ENCODE peak calls at places on chromosome 18, in four cellular contexts. I is esophagus squamous epithelium, M is lower lobe of right lung, Z is upper lobe of right lung. H is an unnamed sample. For H3K4me1, the result is how much of the 10 kb centered on the place peaks cover.

GRCh38 chr18:13414102-13414501 is 195.5 kb downstream of the LDLRAD4 start:
- DNase-seq in I (no peak), M (no peak), Z (no peak), H (peak)

GRCh38 chr18:74360852-74361640 is 45.4 kb downstream of the C18orf63 start:
- DNase-seq in I (no peak), M (no peak), Z (no peak), H (no peak)

GRCh38 chr18:21363411-21363810 is 121.4 kb downstream of the GREB1L start:
- DNase-seq in I (no peak), M (no peak), Z (no peak), H (no peak)

GRCh38 chr18:31041346-31042067 is 1.0 kb downstream of the DSC3 start:
- DNase-seq in I (no peak), M (peak), Z (peak), H (no peak)

GRCh38 chr18:31513189-31513907 is 15.4 kb downstream of the DSG2 start:
- DNase-seq in I (no peak), M (no peak), Z (no peak), H (no peak)

GRCh38 chr18:11665587-11665986 is 23.5 kb upstream of the GNAL start:
- DNase-seq in I (no peak), M (no peak), Z (peak), H (no peak)

GRCh38 chr18:9792565-9793226 is 84.6 kb downstream of the RAB31 start:
- DNase-seq in I (no peak), M (no peak), Z (no peak), H (no peak)

GRCh38 chr18:55706893-55707292 is 118.9 kb upstream of the TCF4 start:
- DNase-seq in I (no peak), M (no peak), Z (no peak), H (no peak)

GRCh38 chr18:80200171-80200931 is 47.0 kb downstream of the PARD6G start:
- DNase-seq in I (no peak), M (no peak), Z (peak), H (no peak)

GRCh38 chr18:3451989-3452749 is 2.2 kb downstream of the TGIF1 start:
- DNase-seq in I (no peak), M (peak), Z (peak), H (no peak)

GRCh38 chr18:75269140-75269676 is 58.6 kb downstream of the TSHZ1 start:
- DNase-seq in I (no peak), M (no peak), Z (no peak), H (no peak)

GRCh38 chr18:9736942-9737813 is 29.1 kb downstream of the RAB31 start:
- DNase-seq in I (no peak), M (no peak), Z (no peak), H (no peak)

GRCh38 chr18:7856733-7857132 is 289.6 kb downstream of the PTPRM start:
- DNase-seq in I (no peak), M (no peak), Z (no peak), H (no peak)

GRCh38 chr18:28716321-28716720 is 539.4 kb upstream of the CDH2 start:
- DNase-seq in I (no peak), M (no peak), Z (no peak), H (no peak)

GRCh38 chr18:51137051-51137729 is 60.3 kb downstream of the MEX3C start:
- DNase-seq in I (no peak), M (no peak), Z (no peak), H (no peak)

DNA sequence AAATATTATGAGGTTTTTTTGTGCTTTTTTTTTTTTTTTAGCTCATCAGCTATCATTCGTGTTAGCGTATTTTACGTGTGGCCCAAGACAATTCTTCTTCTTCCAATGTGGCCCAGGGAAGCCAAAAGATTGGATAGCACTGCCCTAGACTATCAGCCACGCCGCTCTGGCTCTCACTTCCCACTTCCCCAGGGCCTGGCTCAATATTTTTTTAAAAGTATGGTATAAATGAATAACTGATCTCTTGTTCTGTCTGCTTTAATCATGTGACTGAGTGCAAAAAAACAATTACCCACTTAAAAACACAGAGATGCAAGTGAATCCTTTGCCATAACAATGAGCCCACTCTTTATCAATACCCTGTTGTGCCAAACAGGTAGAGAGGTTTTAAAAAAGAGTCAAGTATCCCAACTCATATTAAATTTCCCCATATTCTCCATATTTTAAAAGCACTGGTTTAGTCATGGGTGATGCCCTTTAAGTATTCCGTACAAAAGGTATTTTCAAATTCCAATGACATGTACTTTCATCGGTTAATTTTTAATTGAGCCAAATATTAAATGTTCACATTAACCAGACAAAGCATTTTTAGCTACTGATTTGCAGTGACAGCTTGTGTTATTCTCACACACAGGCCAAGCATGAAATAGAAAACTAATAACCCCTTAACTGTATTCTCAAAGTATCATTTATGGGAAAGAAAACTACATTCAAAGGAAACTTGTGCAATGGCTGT is 12.6 kb downstream of the BCL2 start:
- DNase-seq in I (no peak), M (no peak), Z (no peak), H (no peak)
- H3K4me1 ChIP-seq in I (under half), M (under half), Z (under half), H (under half)

GRCh38 chr18:26702023-26702422 is 153.7 kb upstream of the KCTD1 start:
- DNase-seq in I (no peak), M (no peak), Z (no peak), H (no peak)

GRCh38 chr18:26700201-26700600 is 151.8 kb upstream of the KCTD1 start:
- DNase-seq in I (no peak), M (no peak), Z (no peak), H (no peak)

GRCh38 chr18:26706796-26707406 is 158.5 kb upstream of the KCTD1 start:
- DNase-seq in I (no peak), M (no peak), Z (no peak), H (no peak)

GRCh38 chr18:26700728-26701127 is 152.4 kb upstream of the KCTD1 start:
- DNase-seq in I (no peak), M (no peak), Z (no peak), H (no peak)

GRCh38 chr18:26703170-26703933 is 155.0 kb upstream of the KCTD1 start:
- DNase-seq in I (no peak), M (no peak), Z (no peak), H (no peak)
- H3K27ac ChIP-seq in I (no peak), M (no peak), Z (no peak), H (no peak)

DNA sequence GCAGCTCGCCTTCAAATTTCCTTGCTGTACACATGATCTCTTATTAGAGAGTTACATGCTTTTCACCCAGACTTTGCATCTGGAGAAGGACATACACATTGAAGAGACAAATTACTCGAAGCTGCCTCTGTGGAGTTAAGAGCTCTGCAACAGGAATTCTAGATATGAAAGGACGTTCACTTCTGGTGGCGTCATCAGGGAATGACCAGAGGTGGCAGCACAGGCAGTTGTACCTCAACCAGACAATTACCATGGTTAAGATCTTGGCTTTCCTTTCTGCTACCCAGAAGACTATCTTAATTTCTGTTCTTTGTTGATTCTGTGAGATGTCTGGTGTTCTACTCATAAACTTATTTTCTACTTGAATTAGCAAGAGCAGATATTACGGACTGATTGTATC is 39.1 kb upstream of the MC4R start:
- DNase-seq in I (no peak), M (no peak), Z (no peak), H (no peak)
- TF ChIP-seq CTCF in I (no peak), M (no peak), Z (no peak), H (no peak)

GRCh38 chr18:46646468-46646867 is 10.6 kb downstream of the LOXHD1 start:
- DNase-seq in I (no peak), M (no peak), Z (no peak), H (no peak)

GRCh38 chr18:46650681-46651080 is 6.3 kb downstream of the LOXHD1 start:
- DNase-seq in I (no peak), M (no peak), Z (no peak), H (no peak)

DNA sequence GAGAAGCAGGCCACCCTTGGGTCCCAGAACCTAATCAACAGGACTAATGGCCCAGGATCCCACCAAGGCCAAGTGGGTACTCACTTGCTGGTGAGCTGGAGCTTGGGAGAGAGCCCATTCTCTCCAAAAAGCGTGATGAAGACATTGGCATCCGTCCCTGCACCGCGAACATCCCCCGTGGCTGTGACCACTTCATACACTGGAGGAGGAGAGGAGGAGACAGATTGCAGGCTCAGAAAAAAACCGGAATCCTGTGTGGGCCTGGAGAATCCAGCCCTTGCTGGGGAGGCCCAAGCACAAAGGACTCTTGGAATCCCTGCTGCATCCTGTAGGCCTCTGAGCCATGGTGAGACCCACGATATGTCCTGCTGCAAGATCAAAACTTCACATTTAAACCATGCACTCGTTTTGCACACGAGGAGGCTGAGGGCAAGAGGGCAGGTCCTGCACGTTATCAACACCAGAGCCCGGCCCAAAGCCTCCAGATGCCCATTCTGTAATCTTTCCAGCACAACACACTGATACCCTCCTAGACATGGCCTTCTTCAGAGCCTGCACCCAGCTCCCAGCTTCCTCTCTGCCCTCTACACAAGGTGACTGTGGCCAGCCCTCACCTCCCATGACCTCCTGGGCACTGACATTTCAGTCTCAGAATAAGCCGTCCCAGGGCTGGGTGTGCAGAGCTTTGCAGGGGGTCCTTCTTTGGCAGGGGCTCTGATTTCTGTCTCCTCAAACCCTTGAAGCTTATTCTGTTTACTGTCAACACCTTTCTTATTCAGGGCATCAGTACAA is 7.8 kb downstream of the LOXHD1 start:
- DNase-seq in I (no peak), M (no peak), Z (no peak), H (no peak)
- H3K4me1 ChIP-seq in I (under half), M (under half), Z (under half), H (under half)

DNA sequence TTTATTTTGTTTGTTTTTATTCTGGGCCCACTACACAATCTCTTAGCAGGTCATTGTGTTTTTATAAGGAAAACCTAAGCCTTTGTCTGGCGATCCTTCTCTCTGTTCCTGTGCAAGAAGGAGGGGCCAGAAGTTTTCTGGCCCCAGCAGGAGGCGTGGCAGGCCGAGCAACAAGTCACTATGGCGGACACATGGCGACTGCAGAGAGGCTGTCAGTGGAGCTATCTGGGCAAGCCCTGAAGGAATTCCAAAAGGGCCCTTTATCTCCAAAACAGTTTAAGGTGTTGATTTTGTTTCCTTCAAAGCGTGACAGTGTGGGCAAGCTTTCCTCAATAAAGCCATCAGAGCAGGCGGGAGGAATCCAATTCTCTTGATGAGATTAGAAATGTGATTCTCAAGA is 118.8 kb upstream of the CTAGE1 start:
- DNase-seq in I (no peak), M (no peak), Z (no peak), H (no peak)
- H3K27ac ChIP-seq in I (no peak), M (no peak), Z (no peak), H (no peak)

DNA sequence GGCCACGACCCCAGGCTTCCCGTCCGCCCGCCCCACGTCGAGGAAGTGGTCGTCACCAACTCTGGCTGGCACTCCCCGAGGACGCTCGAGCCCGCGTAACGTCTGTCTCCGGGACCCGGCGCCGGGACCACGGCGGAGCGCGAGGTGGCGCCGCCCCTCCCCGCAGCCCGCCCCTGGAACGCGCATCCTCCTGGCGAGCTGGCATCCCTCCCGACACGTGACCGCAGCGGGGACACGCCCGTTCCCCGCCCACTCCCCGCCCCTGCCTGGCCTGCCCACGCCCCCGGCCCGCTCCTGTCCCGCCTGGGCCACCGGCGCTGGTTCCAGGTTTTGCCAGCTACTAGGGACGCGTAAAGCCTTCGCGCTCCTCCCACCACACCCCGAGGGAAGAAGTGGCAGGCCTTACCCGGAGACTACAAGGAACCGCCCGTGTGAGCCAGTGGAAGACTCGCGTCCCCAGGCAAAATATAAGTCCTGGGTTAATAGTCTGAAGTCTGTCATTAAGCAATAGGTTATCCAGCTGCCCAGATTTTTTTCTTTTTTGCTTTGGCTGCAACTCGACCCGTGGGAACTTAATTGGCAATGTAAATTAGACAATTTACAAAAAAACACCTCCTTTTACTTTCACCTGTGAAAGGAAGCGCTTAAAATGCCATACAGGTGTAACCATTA is at the start of gene OSBPL1A:
- DNase-seq in I (peak), M (peak), Z (peak), H (peak)
- TF ChIP-seq CTCF in I (no peak), M (no peak), Z (no peak), H (no peak)

DNA sequence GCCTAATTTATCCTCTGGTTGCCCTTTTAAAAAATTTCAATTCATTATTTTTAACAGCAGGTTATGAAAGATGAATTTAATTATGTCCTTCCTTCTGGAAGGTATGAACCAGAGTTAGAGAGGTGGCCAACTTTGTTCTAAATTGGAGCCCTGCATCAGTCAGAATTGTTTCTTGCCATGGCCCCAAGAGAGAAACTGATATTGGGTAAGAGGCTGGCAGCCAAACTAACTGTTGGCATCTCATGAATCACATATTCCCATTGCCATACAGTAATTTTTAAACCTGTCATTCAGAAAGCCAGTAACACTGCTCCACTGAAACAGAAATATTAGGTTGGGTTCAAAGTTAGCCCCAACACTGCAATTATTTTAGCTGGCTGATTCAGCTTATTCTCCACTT is 67.4 kb downstream of the SMAD2 start:
- DNase-seq in I (no peak), M (no peak), Z (no peak), H (no peak)
- H3K4me1 ChIP-seq in I (under half), M (under half), Z (under half), H (under half)

H was measured in ascending aorta.